ENCODE peak calls at places on chromosomes 4 and X, in seven cellular contexts. P is lower lobe of right lung, L is heart left ventricle, Z is astrocyte of the spinal cord, Y is colonic mucosa, S is right atrium auricular region, T is hepatocyte. K is an unnamed sample.
A peak's percentile ranks its signal among the peaks of the same experiment; 100 is the strongest.

GRCh38 chr4:134862116-134862515 is 660.5 kb upstream of the PABPC4L start:
- DNase-seq in Y (no peak), T (no peak), P (no peak), Z (peak; percentile 25), L (no peak), S (no peak), K (no peak)

GRCh38 chr4:142582340-142582739 is 263.8 kb downstream of the INPP4B start:
- DNase-seq in P (no peak), L (no peak), S (no peak), Y (no peak), Z (no peak), T (no peak), K (no peak)

GRCh38 chr4:109914356-109914755 is 1.7 kb downstream of the EGF start:
- DNase-seq in T (peak; percentile 20), S (no peak), Y (peak; percentile 29), Z (no peak), P (no peak), L (no peak), K (no peak)

GRCh38 chr4:112284662-112285411 is 867 bp downstream of the TIFA start:
- DNase-seq in S (no peak), P (peak; percentile 53), T (no peak), L (peak; percentile 35), Z (peak; percentile 39), Y (peak; percentile 35), K (peak; percentile 49)

GRCh38 chr4:78766026-78766425 is 10.1 kb upstream of the BMP2K start:
- DNase-seq in P (no peak), L (no peak), T (no peak), S (no peak), Y (no peak), Z (peak; percentile 38), K (no peak)

GRCh38 chr4:137390707-137391106 is 141.6 kb downstream of the PCDH18 start:
- DNase-seq in S (no peak), Y (no peak), T (no peak), L (no peak), Z (peak; percentile 32), P (no peak), K (no peak)

GRCh38 chr4:71992571-71992970 is 39.2 kb upstream of the NPFFR2 start:
- DNase-seq in S (no peak), T (no peak), Z (peak; percentile 56), Y (no peak), L (no peak), P (no peak), K (no peak)

GRCh38 chr4:130479020-130479419 is 1383.1 kb downstream of the C4orf33 start:
- DNase-seq in Z (no peak), L (no peak), Y (no peak), P (no peak), T (no peak), S (no peak), K (no peak)

GRCh38 chrX:87634361-87634760 is 116.8 kb downstream of the KLHL4 start:
- DNase-seq in P (no peak), Z (no peak), S (no peak), T (no peak), Y (no peak), L (no peak), K (no peak)

GRCh38 chr4:113899260-113900177 is 79.9 kb downstream of the ARSJ start:
- DNase-seq in P (no peak), T (no peak), L (no peak), Z (no peak), Y (no peak), S (no peak), K (no peak)

GRCh38 chr4:168150651-168151050 is 58.3 kb downstream of the ANXA10 start:
- DNase-seq in P (no peak), Z (peak; percentile 32), S (no peak), L (no peak), T (no peak), Y (no peak), K (no peak)

GRCh38 chrX:23799469-23800065 is 16.6 kb downstream of the SAT1 start:
- DNase-seq in P (no peak), S (no peak), Z (peak; percentile 43), T (peak; percentile 53), L (no peak), Y (no peak), K (no peak)

GRCh38 chrX:21870494-21870893 is 14.7 kb downstream of the YY2 start:
- DNase-seq in Y (no peak), Z (no peak), P (no peak), S (no peak), T (no peak), L (no peak), K (no peak)

GRCh38 chr4:168713193-168713592 is 216.3 kb downstream of the PALLD start:
- DNase-seq in P (no peak), Z (no peak), T (peak; percentile 21), Y (no peak), S (no peak), L (no peak), K (no peak)

GRCh38 chrX:38652934-38653442 is 91.6 kb downstream of the TSPAN7 start:
- DNase-seq in S (no peak), P (no peak), L (no peak), Z (no peak), T (no peak), Y (no peak), K (no peak)

GRCh38 chr4:7529368-7529923 is 94.7 kb upstream of the PSAPL1 start:
- DNase-seq in L (no peak), P (no peak), Y (no peak), T (no peak), Z (no peak), S (no peak), K (no peak)

DNA sequence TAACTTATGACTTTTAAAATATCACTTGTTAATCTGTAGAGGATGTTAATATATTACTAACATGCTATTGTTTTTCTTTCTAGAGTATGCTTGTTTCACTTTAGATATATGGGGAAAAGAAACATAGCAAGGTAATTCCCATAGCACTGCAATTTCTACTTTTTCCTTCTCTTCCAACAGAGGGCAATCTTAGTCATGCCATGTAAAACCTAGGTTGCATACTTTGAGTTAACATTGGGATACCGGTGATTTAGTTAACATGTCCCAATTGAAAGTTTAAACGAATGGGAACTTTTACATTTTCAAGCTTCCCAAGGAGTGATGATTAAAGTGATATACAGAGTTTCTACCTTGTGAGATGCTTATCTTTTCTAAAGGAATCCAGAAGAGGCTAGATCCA is 89.4 kb upstream of the IL13RA1 start:
- DNase-seq in L (no peak), Z (no peak), Y (no peak), T (no peak), P (no peak), S (no peak), K (no peak)
- TF ChIP-seq CTCF in L (peak; percentile 19), Z (no peak), Y (no peak), T (peak; percentile 26), P (peak; percentile 14), S (peak; percentile 23), K (no peak)

GRCh38 chrX:68823413-68824151 is 5.2 kb upstream of the EFNB1 start:
- DNase-seq in L (no peak), S (no peak), P (no peak), T (no peak), Z (no peak), Y (no peak), K (no peak)
- TF ChIP-seq CTCF in L (no peak), S (no peak), P (no peak), T (no peak), Z (no peak), Y (no peak), K (no peak)

GRCh38 chrX:14032383-14032782 is 2.7 kb upstream of the GEMIN8 start:
- DNase-seq in T (peak; percentile 69), L (peak; percentile 37), P (no peak), Y (peak; percentile 69), Z (peak; percentile 56), S (no peak), K (peak; percentile 57)
- TF ChIP-seq CTCF in T (peak; percentile 81), L (peak; percentile 62), P (peak; percentile 62), Y (peak; percentile 77), Z (peak; percentile 60), S (peak; percentile 83), K (peak; percentile 63)

DNA sequence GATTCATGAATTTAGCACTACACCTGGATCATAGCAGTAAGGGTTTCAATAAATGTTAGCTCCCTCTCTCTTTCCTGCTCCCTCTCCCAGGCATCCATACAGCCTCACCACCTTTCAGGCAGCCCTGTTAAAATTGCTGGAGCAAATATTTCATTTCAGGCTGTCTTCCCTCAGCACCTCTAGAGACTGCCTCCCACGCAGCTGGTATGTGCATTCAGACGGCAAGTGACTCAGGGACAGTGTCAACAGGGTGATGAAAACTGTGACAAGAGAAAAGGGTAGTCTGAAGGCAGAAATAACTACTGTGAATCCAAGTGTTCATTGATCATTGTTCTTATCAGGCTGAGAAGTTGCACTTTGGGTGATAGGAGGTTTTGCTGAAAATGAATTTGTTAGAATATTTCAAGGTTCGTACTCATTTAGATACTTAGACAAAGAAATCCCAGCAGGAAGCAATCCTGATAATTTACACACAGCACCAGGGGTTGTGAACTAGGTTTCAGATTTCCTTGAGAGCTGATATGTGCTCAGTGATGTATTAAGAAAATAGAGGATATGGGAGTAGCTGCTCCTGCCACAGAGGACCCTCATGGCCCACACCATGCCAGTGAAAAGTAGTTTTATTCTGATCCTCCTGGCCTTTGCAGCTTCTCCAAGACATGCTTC is 424.2 kb downstream of the FGF13 start:
- DNase-seq in Z (no peak), T (no peak), S (no peak), Y (no peak), P (no peak), L (no peak), K (peak; percentile 38)
- TF ChIP-seq CTCF in Z (no peak), T (no peak), S (no peak), Y (no peak), P (no peak), L (no peak), K (no peak)

DNA sequence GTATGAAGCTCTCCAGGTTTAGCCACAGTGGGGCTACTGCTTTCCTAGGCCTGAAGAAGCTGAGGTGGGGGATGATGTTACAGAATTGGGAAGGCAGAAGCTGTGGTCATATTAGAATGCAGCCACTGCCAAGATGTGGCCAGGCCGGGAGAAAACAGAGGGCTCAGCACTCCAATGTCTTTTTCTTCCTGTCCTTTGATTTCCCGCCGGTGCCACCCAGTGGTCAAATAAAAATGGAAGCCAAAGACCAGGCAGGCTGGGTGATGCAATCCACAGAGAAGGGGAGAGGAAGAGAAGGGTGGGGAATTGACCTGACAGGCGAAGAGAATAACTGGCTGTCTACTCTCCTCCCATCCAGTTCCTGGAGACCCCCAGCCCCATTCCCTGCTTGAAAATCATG is 94.9 kb upstream of the SHISA3 start:
- DNase-seq in P (no peak), T (peak; percentile 30), L (no peak), Z (peak; percentile 43), S (no peak), Y (peak; percentile 30), K (peak; percentile 33)
- TF ChIP-seq CTCF in P (peak; percentile 16), T (peak; percentile 18), L (peak; percentile 33), Z (peak; percentile 34), S (no peak), Y (no peak), K (peak; percentile 19)

GRCh38 chrX:11040976-11041375 is 70.2 kb upstream of the HCCS start:
- DNase-seq in S (no peak), P (no peak), Z (no peak), T (no peak), Y (no peak), L (no peak), K (no peak)

DNA sequence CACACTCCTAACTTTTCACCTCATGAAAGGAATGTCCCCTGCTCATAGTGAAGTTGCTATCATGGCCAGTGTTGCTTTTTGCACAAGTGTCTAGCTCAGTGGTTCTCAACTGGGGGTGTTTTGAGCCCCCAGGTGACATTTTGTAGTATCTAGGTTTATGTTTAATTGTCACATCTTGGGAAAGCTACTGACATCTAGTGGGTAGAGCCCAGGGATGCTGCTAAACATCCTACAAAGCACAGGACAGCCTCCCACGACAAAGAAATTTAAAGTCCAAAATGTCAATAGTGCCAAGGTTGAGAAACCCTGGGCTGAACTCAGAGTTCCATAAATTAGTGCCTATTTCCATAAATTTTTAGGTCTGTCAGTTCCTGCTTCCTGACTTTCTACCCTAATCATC is 70.7 kb upstream of the HCCS start:
- DNase-seq in S (no peak), Y (no peak), T (no peak), P (no peak), Z (no peak), L (no peak), K (no peak)
- TF ChIP-seq CTCF in S (peak; percentile 13), Y (no peak), T (no peak), P (no peak), Z (no peak), L (peak; percentile 17), K (no peak)